ENCODE peak calls at places on chromosomes 16 and 17, in four cellular contexts. T is non-pigmented ciliary epithelial cell; G is heart left ventricle; V is CD8-positive, alpha-beta memory T cell. N is an unnamed sample.

GRCh38 chr16:20768121-20768520 is 4.3 kb downstream of the ACSM3 start:
- DNase-seq in V (no peak), G (no peak), T (no peak), N (no peak)

GRCh38 chr16:46972429-46972970 is 974 bp downstream of the DNAJA2 start:
- DNase-seq in G (no peak), V (no peak), T (no peak), N (no peak)

GRCh38 chr16:81397879-81398516 is 46.6 kb upstream of the CMIP start:
- DNase-seq in T (no peak), G (no peak), V (no peak), N (no peak)

GRCh38 chr16:13779676-13780075 is 140.3 kb upstream of the ERCC4 start:
- DNase-seq in T (no peak), V (no peak), G (no peak), N (no peak)

GRCh38 chr16:24508614-24509013 is 30.8 kb upstream of the RBBP6 start:
- DNase-seq in G (no peak), T (peak; percentile 62), V (no peak), N (no peak)

GRCh38 chr17:43015579-43015978 is 6.6 kb downstream of the VAT1 start:
- DNase-seq in T (no peak), V (no peak), G (peak; percentile 91), N (no peak)

GRCh38 chr16:89561195-89562026 is 929 bp downstream of the RPL13 start:
- DNase-seq in V (no peak), G (no peak), T (no peak), N (no peak)

GRCh38 chr17:18004901-18005305 is 32.2 kb downstream of the DRC3 start:
- DNase-seq in G (no peak), T (no peak), V (no peak), N (no peak)

GRCh38 chr16:81327483-81328196 is 12.9 kb downstream of the GAN start:
- DNase-seq in V (no peak), T (no peak), G (no peak), N (no peak)

GRCh38 chr16:90044111-90044551 is 24.9 kb upstream of the DBNDD1 start:
- DNase-seq in V (no peak), G (no peak), T (no peak), N (no peak)

GRCh38 chr17:42055003-42055402 is 4.6 kb upstream of the C17orf113 start:
- DNase-seq in V (no peak), T (no peak), G (no peak), N (no peak)

GRCh38 chr16:53848277-53848942 is 144.5 kb downstream of the FTO start:
- DNase-seq in G (no peak), V (no peak), T (no peak), N (no peak)

GRCh38 chr16:56246051-56246817 is 54.9 kb downstream of the GNAO1 start:
- DNase-seq in G (no peak), V (no peak), T (no peak), N (no peak)

GRCh38 chr16:53142823-53143568 is 88.2 kb downstream of the CHD9 start:
- DNase-seq in T (no peak), V (no peak), G (no peak), N (no peak)

GRCh38 chr16:81315271-81316175 is 761 bp downstream of the GAN start:
- DNase-seq in G (peak; percentile 65), T (no peak), V (peak; percentile 56), N (peak; percentile 18)

GRCh38 chr17:64240741-64241347 is 22.2 kb downstream of the TEX2 start:
- DNase-seq in V (no peak), T (no peak), G (peak; percentile 81), N (no peak)

GRCh38 chr16:19733551-19733950 is 15.5 kb downstream of the IQCK start:
- DNase-seq in G (no peak), T (no peak), V (no peak), N (no peak)

GRCh38 chr17:81928497-81929252 is 1.1 kb upstream of the MAFG start:
- DNase-seq in T (no peak), V (no peak), G (no peak), N (no peak)

GRCh38 chr17:53934931-53935330 is 112.2 kb downstream of the KIF2B start:
- DNase-seq in T (no peak), V (no peak), G (no peak), N (no peak)

GRCh38 chr16:18932243-18932997 is 6.2 kb upstream of the SMG1 start:
- DNase-seq in G (no peak), V (no peak), T (no peak), N (no peak)

GRCh38 chr16:1308977-1309885 is at the start of gene UBE2I:
- DNase-seq in V (peak; percentile 98), T (peak; percentile 90), G (peak; percentile 97), N (peak; percentile 97)

GRCh38 chr16:75908718-75909117 is 182.4 kb upstream of the CPHXL start:
- DNase-seq in T (no peak), G (no peak), V (no peak), N (no peak)

GRCh38 chr17:614637-615546 is 99.7 kb downstream of the VPS53 start:
- DNase-seq in T (no peak), V (no peak), G (no peak), N (no peak)

GRCh38 chr17:72219136-72219823 is 98.5 kb downstream of the SOX9 start:
- DNase-seq in T (no peak), V (no peak), G (no peak), N (no peak)

GRCh38 chr16:28974007-28974436 is 556 bp upstream of the SPNS1 start:
- DNase-seq in G (peak; percentile 58), T (peak; percentile 11), V (no peak), N (no peak)

GRCh38 chr16:70553175-70553574 is 29.6 kb downstream of the SF3B3 start:
- DNase-seq in T (no peak), V (no peak), G (no peak), N (no peak)